ENCODE peak calls at places on chromosomes 7 and 10, in seven cellular contexts. X is fibroblast of lung, H is heart right ventricle, O is mammary epithelial cell, E is gastrocnemius medialis, P is tibial nerve, N is uterus. I is an unnamed sample.

GRCh38 chr7:25427721-25428120 is 199.4 kb upstream of the NPVF start:
- DNase-seq in N (no peak), E (no peak), X (no peak), P (no peak), H (no peak), O (no peak), I (no peak)

GRCh38 chr10:7890802-7891201 is 72.5 kb downstream of the TAF3 start:
- DNase-seq in E (no peak), N (no peak), O (no peak), P (no peak), X (no peak), H (no peak), I (no peak)

GRCh38 chr10:129040377-129040776 is 426.7 kb upstream of the MGMT start:
- DNase-seq in E (no peak), N (no peak), O (no peak), P (no peak), H (no peak), X (no peak), I (no peak)

GRCh38 chr10:112475565-112476233 is 28.7 kb downstream of the VTI1A start:
- DNase-seq in X (peak; percentile 14), O (no peak), P (no peak), N (no peak), E (no peak), H (no peak), I (no peak)

GRCh38 chr7:77425151-77426051 is 9.3 kb upstream of the GSAP start:
- DNase-seq in H (no peak), X (peak; percentile 87), P (no peak), E (no peak), O (peak; percentile 93), N (no peak), I (peak; percentile 76)

GRCh38 chr7:64908358-64908757 is 5.3 kb downstream of the ZNF273 start:
- DNase-seq in P (no peak), H (no peak), N (no peak), X (no peak), O (no peak), E (peak; percentile 32), I (no peak)

GRCh38 chr10:29980084-29980483 is 79.3 kb downstream of the JCAD start:
- DNase-seq in H (peak; percentile 57), E (no peak), O (peak; percentile 37), N (no peak), P (no peak), X (peak; percentile 74), I (no peak)

GRCh38 chr10:48608279-48608681 is 3.4 kb upstream of the ARHGAP22 start:
- DNase-seq in X (no peak), H (no peak), E (no peak), P (no peak), N (no peak), O (peak; percentile 48), I (no peak)

GRCh38 chr10:4167216-4167615 is 382.2 kb upstream of the KLF6 start:
- DNase-seq in N (no peak), H (no peak), O (no peak), E (no peak), X (no peak), P (no peak), I (no peak)

GRCh38 chr7:56033671-56034432 is 17.4 kb downstream of the PSPH start:
- DNase-seq in O (peak; percentile 68), P (no peak), N (peak; percentile 39), E (peak; percentile 12), H (peak; percentile 60), X (peak; percentile 67), I (peak; percentile 47)

GRCh38 chr10:70715853-70716795 is 43.8 kb downstream of the ADAMTS14 start:
- DNase-seq in O (peak; percentile 20), N (no peak), P (no peak), X (peak; percentile 39), E (no peak), H (no peak), I (no peak)

GRCh38 chr10:23088609-23089008 is 6.8 kb upstream of the MSRB2 start:
- DNase-seq in O (no peak), N (no peak), H (no peak), P (no peak), E (no peak), X (no peak), I (no peak)

GRCh38 chr7:92527300-92528187 is 776 bp downstream of the PEX1 start:
- DNase-seq in H (peak; percentile 46), P (no peak), N (no peak), E (no peak), X (peak; percentile 55), O (peak; percentile 58), I (peak; percentile 26)
- TF ChIP-seq CTCF in H (no peak), P (no peak), N (no peak), E (no peak), X (peak; percentile 23), O (peak; percentile 28), I (peak; percentile 25)

GRCh38 chr10:117462424-117462792 is 80.1 kb upstream of the EMX2 start:
- DNase-seq in X (peak; percentile 11), H (no peak), E (no peak), O (no peak), P (no peak), N (peak; percentile 43), I (no peak)
- H3K27ac ChIP-seq in X (no peak overlapping the region), H (no peak overlapping the region), E (no peak overlapping the region), O (peak overlapping the region; percentile 62), P (no peak overlapping the region), N (peak overlapping the region; percentile 98), I (peak overlapping the region; percentile 83)

GRCh38 chr7:45625714-45626440 is 51.7 kb downstream of the ADCY1 start:
- DNase-seq in O (no peak), E (no peak), N (no peak), P (no peak), X (no peak), H (no peak), I (no peak)
- H3K27me3 ChIP-seq in O (no peaks in the 10 kb centered on the region), E (no peaks in the 10 kb centered on the region), N (no peaks in the 10 kb centered on the region), P (no peaks in the 10 kb centered on the region), X (no peaks in the 10 kb centered on the region), H (no peaks in the 10 kb centered on the region), I (no peaks in the 10 kb centered on the region)

GRCh38 chr10:873020-873419 is 58.5 kb downstream of the LARP4B start:
- DNase-seq in E (peak; percentile 75), O (no peak), H (no peak), P (no peak), N (no peak), X (no peak), I (no peak)
- TF ChIP-seq CTCF in E (no peak), O (no peak), H (no peak), P (no peak), N (no peak), X (no peak), I (no peak)

DNA sequence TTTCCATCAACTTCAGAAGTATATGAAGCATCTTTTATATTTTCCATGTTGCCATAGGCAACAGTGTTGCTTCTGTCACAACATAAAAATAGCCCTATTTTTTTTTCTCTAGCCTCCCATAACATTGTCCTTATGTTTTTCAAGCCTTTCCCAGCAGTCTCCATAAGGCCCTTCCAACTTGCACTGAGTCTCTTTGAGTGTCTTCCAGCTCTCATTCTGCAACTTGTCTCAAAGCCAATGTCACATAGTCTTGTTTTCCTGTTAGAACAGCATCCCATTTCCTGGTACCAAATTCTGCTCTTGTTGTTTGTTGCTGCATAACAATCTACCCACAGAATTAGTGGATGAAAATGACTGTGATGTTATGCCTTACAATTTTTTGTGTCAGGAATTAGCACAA is 1055.4 kb upstream of the GHITM start:
- DNase-seq in P (no peak), O (no peak), H (no peak), E (no peak), X (no peak), N (no peak), I (no peak)
- H3K27ac ChIP-seq in P (no peak overlapping the region), O (no peak overlapping the region), H (no peak overlapping the region), E (no peak overlapping the region), X (no peak overlapping the region), N (no peak overlapping the region), I (no peak overlapping the region)

GRCh38 chr7:106023369-106024322 is 60.6 kb downstream of the CDHR3 start:
- DNase-seq in X (no peak), E (no peak), H (no peak), P (no peak), O (no peak), N (no peak), I (no peak)
- H3K27me3 ChIP-seq in X (no peaks in the 10 kb centered on the region), E (no peaks in the 10 kb centered on the region), H (no peaks in the 10 kb centered on the region), P (no peaks in the 10 kb centered on the region), O (no peaks in the 10 kb centered on the region), N (no peaks in the 10 kb centered on the region), I (no peaks in the 10 kb centered on the region)

I was measured in foreskin keratinocyte.